ENCODE peak calls at places on chromosomes 6 and 20, in nine cellular contexts. One of them, this sample, is unnamed.

GRCh38 chr20:18666803-18667460 is 79.1 kb downstream of the DTD1 start:
- DNase-seq in endothelial cell: no peak
- DNase-seq in fibroblast of lung: no peak
- DNase-seq in fibroblast of mammary gland: peak
- DNase-seq in cardiac fibroblast: no peak
- DNase-seq in GM10248: no peak
- DNase-seq in nephron progenitor cell: no peak
- DNase-seq in osteocyte: no peak
- DNase-seq in dorsolateral prefrontal cortex: no peak
- DNase-seq in this sample: no peak

GRCh38 chr6:36893976-36894932 is 8.5 kb downstream of the C6orf89 start:
- DNase-seq in nephron progenitor cell: no peak
- DNase-seq in fibroblast of mammary gland: no peak
- DNase-seq in dorsolateral prefrontal cortex: no peak
- DNase-seq in endothelial cell: no peak
- DNase-seq in fibroblast of lung: no peak
- DNase-seq in GM10248: no peak
- DNase-seq in cardiac fibroblast: no peak
- DNase-seq in osteocyte: no peak
- DNase-seq in this sample: no peak

GRCh38 chr6:140636698-140637402 is 1262.4 kb upstream of the CITED2 start:
- DNase-seq in fibroblast of mammary gland: no peak
- DNase-seq in GM10248: no peak
- DNase-seq in osteocyte: no peak
- DNase-seq in endothelial cell: no peak
- DNase-seq in cardiac fibroblast: no peak
- DNase-seq in fibroblast of lung: peak
- DNase-seq in nephron progenitor cell: no peak
- DNase-seq in dorsolateral prefrontal cortex: no peak
- DNase-seq in this sample: no peak

GRCh38 chr6:25405442-25405841 is 126.3 kb downstream of the CARMIL1 start:
- DNase-seq in dorsolateral prefrontal cortex: no peak
- DNase-seq in GM10248: no peak
- DNase-seq in nephron progenitor cell: no peak
- DNase-seq in fibroblast of mammary gland: no peak
- DNase-seq in fibroblast of lung: no peak
- DNase-seq in cardiac fibroblast: no peak
- DNase-seq in osteocyte: no peak
- DNase-seq in endothelial cell: no peak
- DNase-seq in this sample: no peak

GRCh38 chr20:62350629-62351422 is 16.3 kb downstream of the LAMA5 start:
- DNase-seq in fibroblast of mammary gland: no peak
- DNase-seq in cardiac fibroblast: no peak
- DNase-seq in dorsolateral prefrontal cortex: no peak
- DNase-seq in nephron progenitor cell: no peak
- DNase-seq in endothelial cell: no peak
- DNase-seq in osteocyte: no peak
- DNase-seq in GM10248: no peak
- DNase-seq in fibroblast of lung: no peak
- DNase-seq in this sample: no peak

GRCh38 chr20:30598460-30599230 is 658.8 kb upstream of the DEFB115 start:
- DNase-seq in cardiac fibroblast: no peak
- DNase-seq in osteocyte: peak
- DNase-seq in endothelial cell: no peak
- DNase-seq in nephron progenitor cell: no peak
- DNase-seq in dorsolateral prefrontal cortex: no peak
- DNase-seq in fibroblast of mammary gland: no peak
- DNase-seq in GM10248: no peak
- DNase-seq in fibroblast of lung: no peak
- DNase-seq in this sample: no peak

GRCh38 chr20:13101276-13101675 is 92.5 kb downstream of the SPTLC3 start:
- DNase-seq in GM10248: no peak
- DNase-seq in osteocyte: no peak
- DNase-seq in fibroblast of mammary gland: no peak
- DNase-seq in endothelial cell: no peak
- DNase-seq in cardiac fibroblast: no peak
- DNase-seq in nephron progenitor cell: no peak
- DNase-seq in fibroblast of lung: peak
- DNase-seq in dorsolateral prefrontal cortex: no peak
- DNase-seq in this sample: no peak

GRCh38 chr6:37650071-37650481 is 47.6 kb downstream of the MDGA1 start:
- DNase-seq in GM10248: peak
- DNase-seq in nephron progenitor cell: peak
- DNase-seq in endothelial cell: peak
- DNase-seq in osteocyte: no peak
- DNase-seq in dorsolateral prefrontal cortex: no peak
- DNase-seq in fibroblast of mammary gland: no peak
- DNase-seq in fibroblast of lung: no peak
- DNase-seq in cardiac fibroblast: no peak
- DNase-seq in this sample: no peak

GRCh38 chr6:142570221-142570671 is 268.4 kb downstream of the ADGRG6 start:
- DNase-seq in fibroblast of lung: peak
- DNase-seq in fibroblast of mammary gland: peak
- DNase-seq in GM10248: no peak
- DNase-seq in osteocyte: no peak
- DNase-seq in cardiac fibroblast: peak
- DNase-seq in endothelial cell: no peak
- DNase-seq in dorsolateral prefrontal cortex: no peak
- DNase-seq in nephron progenitor cell: no peak
- DNase-seq in this sample: no peak

DNA sequence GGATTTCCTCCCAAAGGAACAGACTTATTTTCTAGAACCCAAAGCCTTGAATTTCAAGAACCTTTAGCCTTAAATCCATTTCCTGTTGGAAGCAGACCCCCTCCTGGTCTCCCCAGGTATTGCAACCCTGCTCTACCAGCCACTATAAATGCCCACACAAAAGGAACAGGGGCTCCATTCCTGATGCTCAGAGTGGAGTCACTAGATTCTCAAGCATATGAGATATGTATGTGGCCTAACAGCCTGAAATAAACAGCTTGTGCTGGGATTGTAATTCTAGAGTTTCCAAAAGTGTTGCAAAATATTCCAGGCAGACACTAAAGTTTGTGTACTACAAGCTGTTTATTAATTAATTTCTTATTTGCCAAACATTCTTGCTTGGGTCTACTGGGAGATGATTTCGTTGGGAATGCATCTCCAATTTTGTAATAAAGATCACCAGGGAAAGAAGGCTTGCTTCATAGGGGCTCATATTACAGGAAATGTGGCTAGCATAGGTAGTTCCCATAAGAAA is 44.8 kb downstream of the RIPOR3 start:
- DNase-seq in fibroblast of mammary gland: peak
- DNase-seq in dorsolateral prefrontal cortex: no peak
- DNase-seq in nephron progenitor cell: no peak
- DNase-seq in endothelial cell: no peak
- DNase-seq in fibroblast of lung: peak
- DNase-seq in cardiac fibroblast: peak
- DNase-seq in GM10248: no peak
- DNase-seq in osteocyte: no peak
- DNase-seq in this sample: peak
- TF ChIP-seq CTCF in fibroblast of mammary gland: peak
- TF ChIP-seq CTCF in dorsolateral prefrontal cortex: no peak
- TF ChIP-seq CTCF in nephron progenitor cell: no peak
- TF ChIP-seq CTCF in endothelial cell: peak
- TF ChIP-seq CTCF in fibroblast of lung: peak
- TF ChIP-seq CTCF in cardiac fibroblast: peak
- TF ChIP-seq CTCF in GM10248: no peak
- TF ChIP-seq CTCF in osteocyte: peak
- TF ChIP-seq CTCF in this sample: peak

GRCh38 chr6:32641122-32641521 is 3.9 kb downstream of the HLA-DQA1 start:
- DNase-seq in osteocyte: no peak
- DNase-seq in nephron progenitor cell: no peak
- DNase-seq in dorsolateral prefrontal cortex: no peak
- DNase-seq in endothelial cell: no peak
- DNase-seq in fibroblast of lung: no peak
- DNase-seq in GM10248: no peak
- DNase-seq in fibroblast of mammary gland: no peak
- DNase-seq in cardiac fibroblast: no peak
- DNase-seq in this sample: no peak

GRCh38 chr6:32645047-32645703 is 8.0 kb downstream of the HLA-DQA1 start:
- DNase-seq in osteocyte: no peak
- DNase-seq in endothelial cell: no peak
- DNase-seq in fibroblast of lung: no peak
- DNase-seq in GM10248: no peak
- DNase-seq in cardiac fibroblast: no peak
- DNase-seq in fibroblast of mammary gland: no peak
- DNase-seq in nephron progenitor cell: no peak
- DNase-seq in dorsolateral prefrontal cortex: no peak
- DNase-seq in this sample: no peak

GRCh38 chr6:32639440-32640394 is 2.5 kb downstream of the HLA-DQA1 start:
- DNase-seq in endothelial cell: no peak
- DNase-seq in osteocyte: no peak
- DNase-seq in dorsolateral prefrontal cortex: no peak
- DNase-seq in fibroblast of lung: no peak
- DNase-seq in GM10248: no peak
- DNase-seq in fibroblast of mammary gland: no peak
- DNase-seq in cardiac fibroblast: no peak
- DNase-seq in nephron progenitor cell: no peak
- DNase-seq in this sample: no peak

GRCh38 chr6:32643904-32644303 is 6.7 kb downstream of the HLA-DQA1 start:
- DNase-seq in fibroblast of lung: no peak
- DNase-seq in GM10248: no peak
- DNase-seq in dorsolateral prefrontal cortex: no peak
- DNase-seq in cardiac fibroblast: no peak
- DNase-seq in fibroblast of mammary gland: no peak
- DNase-seq in nephron progenitor cell: no peak
- DNase-seq in osteocyte: no peak
- DNase-seq in endothelial cell: no peak
- DNase-seq in this sample: no peak

GRCh38 chr6:32642707-32643106 is 5.5 kb downstream of the HLA-DQA1 start:
- DNase-seq in cardiac fibroblast: no peak
- DNase-seq in nephron progenitor cell: no peak
- DNase-seq in endothelial cell: no peak
- DNase-seq in osteocyte: no peak
- DNase-seq in fibroblast of mammary gland: no peak
- DNase-seq in dorsolateral prefrontal cortex: no peak
- DNase-seq in GM10248: no peak
- DNase-seq in fibroblast of lung: no peak
- DNase-seq in this sample: no peak
- TF ChIP-seq CTCF in cardiac fibroblast: no peak
- TF ChIP-seq CTCF in nephron progenitor cell: no peak
- TF ChIP-seq CTCF in endothelial cell: no peak
- TF ChIP-seq CTCF in osteocyte: no peak
- TF ChIP-seq CTCF in fibroblast of mammary gland: no peak
- TF ChIP-seq CTCF in dorsolateral prefrontal cortex: no peak
- TF ChIP-seq CTCF in GM10248: no peak
- TF ChIP-seq CTCF in fibroblast of lung: no peak
- TF ChIP-seq CTCF in this sample: no peak

GRCh38 chr6:90541221-90541620 is 45.7 kb downstream of the MAP3K7 start:
- DNase-seq in fibroblast of lung: no peak
- DNase-seq in dorsolateral prefrontal cortex: no peak
- DNase-seq in osteocyte: no peak
- DNase-seq in GM10248: no peak
- DNase-seq in fibroblast of mammary gland: no peak
- DNase-seq in cardiac fibroblast: no peak
- DNase-seq in endothelial cell: no peak
- DNase-seq in nephron progenitor cell: no peak
- DNase-seq in this sample: no peak
- TF ChIP-seq CTCF in fibroblast of lung: no peak
- TF ChIP-seq CTCF in dorsolateral prefrontal cortex: no peak
- TF ChIP-seq CTCF in osteocyte: no peak
- TF ChIP-seq CTCF in GM10248: no peak
- TF ChIP-seq CTCF in fibroblast of mammary gland: no peak
- TF ChIP-seq CTCF in cardiac fibroblast: no peak
- TF ChIP-seq CTCF in endothelial cell: no peak
- TF ChIP-seq CTCF in nephron progenitor cell: no peak
- TF ChIP-seq CTCF in this sample: no peak

GRCh38 chr20:53161473-53161872 is 189.3 kb downstream of the TSHZ2 start:
- DNase-seq in fibroblast of mammary gland: no peak
- DNase-seq in nephron progenitor cell: no peak
- DNase-seq in cardiac fibroblast: no peak
- DNase-seq in osteocyte: no peak
- DNase-seq in dorsolateral prefrontal cortex: no peak
- DNase-seq in fibroblast of lung: no peak
- DNase-seq in endothelial cell: no peak
- DNase-seq in GM10248: no peak
- DNase-seq in this sample: no peak

GRCh38 chr20:53163486-53163885 is 191.3 kb downstream of the TSHZ2 start:
- DNase-seq in fibroblast of mammary gland: peak
- DNase-seq in GM10248: no peak
- DNase-seq in dorsolateral prefrontal cortex: no peak
- DNase-seq in cardiac fibroblast: peak
- DNase-seq in endothelial cell: no peak
- DNase-seq in fibroblast of lung: peak
- DNase-seq in nephron progenitor cell: no peak
- DNase-seq in osteocyte: no peak
- DNase-seq in this sample: no peak

GRCh38 chr20:53161073-53161472 is 188.9 kb downstream of the TSHZ2 start:
- DNase-seq in fibroblast of mammary gland: no peak
- DNase-seq in fibroblast of lung: no peak
- DNase-seq in GM10248: no peak
- DNase-seq in osteocyte: no peak
- DNase-seq in nephron progenitor cell: no peak
- DNase-seq in cardiac fibroblast: no peak
- DNase-seq in dorsolateral prefrontal cortex: no peak
- DNase-seq in endothelial cell: no peak
- DNase-seq in this sample: no peak

GRCh38 chr20:53164072-53164471 is 191.9 kb downstream of the TSHZ2 start:
- DNase-seq in dorsolateral prefrontal cortex: no peak
- DNase-seq in cardiac fibroblast: no peak
- DNase-seq in fibroblast of mammary gland: no peak
- DNase-seq in osteocyte: no peak
- DNase-seq in endothelial cell: no peak
- DNase-seq in GM10248: no peak
- DNase-seq in fibroblast of lung: no peak
- DNase-seq in nephron progenitor cell: no peak
- DNase-seq in this sample: no peak

GRCh38 chr20:53162251-53162835 is 190.2 kb downstream of the TSHZ2 start:
- DNase-seq in fibroblast of mammary gland: peak
- DNase-seq in osteocyte: no peak
- DNase-seq in GM10248: peak
- DNase-seq in nephron progenitor cell: peak
- DNase-seq in endothelial cell: peak
- DNase-seq in dorsolateral prefrontal cortex: no peak
- DNase-seq in cardiac fibroblast: peak
- DNase-seq in fibroblast of lung: peak
- DNase-seq in this sample: peak
- TF ChIP-seq CTCF in fibroblast of mammary gland: peak
- TF ChIP-seq CTCF in osteocyte: no peak
- TF ChIP-seq CTCF in GM10248: no peak
- TF ChIP-seq CTCF in nephron progenitor cell: peak
- TF ChIP-seq CTCF in endothelial cell: peak
- TF ChIP-seq CTCF in dorsolateral prefrontal cortex: no peak
- TF ChIP-seq CTCF in cardiac fibroblast: no peak
- TF ChIP-seq CTCF in fibroblast of lung: peak
- TF ChIP-seq CTCF in this sample: peak

This sample was measured in AG09319.